ENCODE peak calls at places on chromosomes 4 and X, in eight cellular contexts. N, C, S, Q, P, E, B and R are unnamed samples.

GRCh38 chr4:184762100-184762499 is 28.2 kb upstream of the CENPU start:
- DNase-seq in B (peak), E (no peak), Q (no peak), N (no peak), S (no peak), P (no peak), C (no peak), R (no peak)

GRCh38 chr4:42412251-42412650 is 15.0 kb downstream of the SHISA3 start:
- DNase-seq in Q (no peak), B (no peak), S (no peak), N (no peak), C (no peak), P (no peak), E (no peak), R (no peak)

GRCh38 chrX:121958886-121959285 is 911.5 kb downstream of the GLUD2 start:
- DNase-seq in Q (no peak), S (no peak), N (no peak), C (no peak), B (no peak), P (no peak), E (no peak), R (no peak)

GRCh38 chr4:183747931-183748664 is 89.0 kb downstream of the TRAPPC11 start:
- DNase-seq in E (no peak), C (no peak), N (no peak), B (no peak), Q (no peak), P (no peak), S (no peak), R (no peak)

GRCh38 chr4:99447079-99447478 is 11.9 kb upstream of the ADH7 start:
- DNase-seq in E (peak), P (no peak), N (no peak), S (no peak), B (no peak), C (no peak), Q (no peak), R (no peak)

GRCh38 chr4:84632092-84632491 is 49.2 kb downstream of the CDS1 start:
- DNase-seq in Q (no peak), C (no peak), P (no peak), E (no peak), S (no peak), B (no peak), N (no peak), R (no peak)

GRCh38 chrX:80335062-80335830 is 85.0 kb upstream of the TENT5D start:
- DNase-seq in E (no peak), N (no peak), C (peak), P (peak), B (peak), Q (no peak), S (no peak), R (no peak)

GRCh38 chr4:52914051-52914605 is 52.0 kb downstream of the RASL11B start:
- DNase-seq in N (no peak), C (no peak), B (no peak), P (no peak), S (no peak), E (no peak), Q (no peak), R (no peak)

GRCh38 chrX:17655232-17656034 is 81.9 kb upstream of the SCML1 start:
- DNase-seq in E (no peak), N (no peak), B (no peak), C (no peak), Q (no peak), P (no peak), S (peak), R (no peak)

GRCh38 chrX:39821011-39821708 is 276.6 kb downstream of the BCOR start:
- DNase-seq in S (no peak), B (peak), Q (peak), E (peak), N (no peak), C (peak), P (peak), R (no peak)

GRCh38 chrX:21355831-21356230 is 18.4 kb upstream of the CNKSR2 start:
- DNase-seq in Q (no peak), B (no peak), S (no peak), C (no peak), E (no peak), P (no peak), N (no peak), R (no peak)

GRCh38 chr4:16991455-16991854 is 93.0 kb upstream of the LDB2 start:
- DNase-seq in Q (no peak), B (no peak), P (no peak), N (no peak), E (no peak), S (no peak), C (no peak), R (no peak)

GRCh38 chr4:152462047-152462446 is 73.8 kb downstream of the FBXW7 start:
- DNase-seq in S (no peak), C (no peak), E (no peak), Q (no peak), B (no peak), N (no peak), P (no peak), R (no peak)

GRCh38 chr4:111618908-111619307 is 526.3 kb upstream of the FAM241A start:
- DNase-seq in S (no peak), B (no peak), E (no peak), Q (no peak), N (no peak), P (no peak), C (no peak), R (no peak)

GRCh38 chr4:8540072-8540471 is 40.1 kb upstream of the GPR78 start:
- DNase-seq in E (no peak), P (no peak), Q (no peak), C (no peak), B (peak), S (no peak), N (no peak), R (no peak)

GRCh38 chr4:37892641-37893040 is 1.8 kb downstream of the TBC1D1 start:
- DNase-seq in C (no peak), S (no peak), B (peak), E (no peak), P (no peak), N (peak), Q (peak), R (no peak)

GRCh38 chr4:144557404-144557803 is 88.6 kb upstream of the HHIP start:
- DNase-seq in Q (no peak), C (no peak), N (no peak), P (no peak), S (no peak), E (no peak), B (no peak), R (no peak)

GRCh38 chr4:178185517-178185916 is 743.3 kb upstream of the AGA start:
- DNase-seq in C (no peak), S (no peak), E (no peak), B (no peak), N (no peak), P (no peak), Q (no peak), R (no peak)

GRCh38 chr4:148030486-148030885 is 298.6 kb downstream of the ARHGAP10 start:
- DNase-seq in P (no peak), E (peak), Q (no peak), B (no peak), N (peak), C (no peak), S (no peak), R (no peak)

GRCh38 chr4:47032405-47033106 is 1.2 kb downstream of the GABRB1 start:
- DNase-seq in N (peak), Q (no peak), S (peak), E (peak), P (no peak), B (peak), C (peak), R (no peak)

GRCh38 chrX:124555036-124555595 is 208.8 kb downstream of the SH2D1A start:
- DNase-seq in E (no peak), C (no peak), P (no peak), B (no peak), S (no peak), N (no peak), Q (no peak), R (no peak)

GRCh38 chr4:76470064-76470463 is 35.0 kb downstream of the SHROOM3 start:
- DNase-seq in N (no peak), P (no peak), B (no peak), Q (no peak), C (no peak), E (no peak), S (no peak), R (no peak)

GRCh38 chr4:94889961-94890360 is 132.2 kb downstream of the BMPR1B start:
- DNase-seq in E (no peak), S (no peak), C (no peak), B (no peak), N (no peak), P (no peak), Q (no peak), R (no peak)

GRCh38 chr4:31417051-31417450 is 696.9 kb downstream of the PCDH7 start:
- DNase-seq in C (no peak), E (no peak), Q (no peak), P (no peak), B (no peak), N (no peak), S (no peak), R (no peak)

GRCh38 chr4:76067652-76068286 is 6.7 kb upstream of the ART3 start:
- DNase-seq in N (peak), S (peak), B (peak), Q (peak), P (peak), C (no peak), E (peak), R (peak)

GRCh38 chrX:45762699-45763647 is 562.3 kb upstream of the DIPK2B start:
- DNase-seq in B (no peak), S (no peak), P (no peak), Q (no peak), N (peak), E (no peak), C (no peak), R (no peak)

GRCh38 chr4:63589796-63590195 is 819.5 kb downstream of the TECRL start:
- DNase-seq in N (no peak), Q (no peak), P (no peak), B (no peak), E (no peak), C (no peak), S (no peak), R (no peak)

GRCh38 chr4:38560763-38561558 is 103.0 kb upstream of the KLF3 start:
- DNase-seq in B (peak), S (no peak), P (no peak), N (no peak), E (peak), C (no peak), Q (no peak), R (no peak)

GRCh38 chrX:39960219-39960618 is 137.5 kb downstream of the BCOR start:
- DNase-seq in S (no peak), C (no peak), P (no peak), Q (no peak), B (no peak), E (no peak), N (no peak), R (no peak)

GRCh38 chrX:17859609-17860178 is 1.4 kb downstream of the RAI2 start:
- DNase-seq in C (peak), B (no peak), E (peak), N (no peak), Q (no peak), P (no peak), S (peak), R (no peak)